ENCODE peak calls at places on chromosome 2, in eight cellular contexts. One of them, this sample, is unnamed.

GRCh38 chr2:227411320-227411989 is 23.7 kb upstream of the SCYGR1 start:
- DNase-seq in AML-193: no peak
- DNase-seq in AG08395: no peak
- DNase-seq in stimulated activated CD8-positive, alpha-beta memory T cell treated with anti-CD3 and anti-CD28 coated beads, Interleukin-15, amount 100 ng/mL, for 1 hour: no peak
- DNase-seq in Karpas-422: no peak
- DNase-seq in stromal cell of bone marrow: no peak
- DNase-seq in GM20000: peak
- DNase-seq in GM18507: no peak
- DNase-seq in this sample: no peak

GRCh38 chr2:19933351-19933981 is 31.7 kb upstream of the TTC32 start:
- DNase-seq in AML-193: no peak
- DNase-seq in AG08395: peak
- DNase-seq in stimulated activated CD8-positive, alpha-beta memory T cell treated with anti-CD3 and anti-CD28 coated beads, Interleukin-15, amount 100 ng/mL, for 1 hour: no peak
- DNase-seq in Karpas-422: no peak
- DNase-seq in stromal cell of bone marrow: peak
- DNase-seq in GM20000: peak
- DNase-seq in GM18507: no peak
- DNase-seq in this sample: peak

GRCh38 chr2:24452499-24452878 is 38.6 kb upstream of the NCOA1 start:
- DNase-seq in AML-193: no peak
- DNase-seq in AG08395: no peak
- DNase-seq in stimulated activated CD8-positive, alpha-beta memory T cell treated with anti-CD3 and anti-CD28 coated beads, Interleukin-15, amount 100 ng/mL, for 1 hour: no peak
- DNase-seq in Karpas-422: no peak
- DNase-seq in stromal cell of bone marrow: no peak
- DNase-seq in GM20000: no peak
- DNase-seq in GM18507: no peak
- DNase-seq in this sample: no peak

GRCh38 chr2:48900321-48901014 is 144.9 kb upstream of the LHCGR start:
- DNase-seq in AML-193: no peak
- DNase-seq in AG08395: no peak
- DNase-seq in stimulated activated CD8-positive, alpha-beta memory T cell treated with anti-CD3 and anti-CD28 coated beads, Interleukin-15, amount 100 ng/mL, for 1 hour: no peak
- DNase-seq in Karpas-422: no peak
- DNase-seq in stromal cell of bone marrow: peak
- DNase-seq in GM20000: no peak
- DNase-seq in GM18507: no peak
- DNase-seq in this sample: no peak

GRCh38 chr2:181371782-181372292 is 85.3 kb upstream of the ITGA4 start:
- DNase-seq in AML-193: no peak
- DNase-seq in AG08395: peak
- DNase-seq in stimulated activated CD8-positive, alpha-beta memory T cell treated with anti-CD3 and anti-CD28 coated beads, Interleukin-15, amount 100 ng/mL, for 1 hour: no peak
- DNase-seq in Karpas-422: no peak
- DNase-seq in stromal cell of bone marrow: peak
- DNase-seq in GM20000: no peak
- DNase-seq in GM18507: no peak
- DNase-seq in this sample: no peak

GRCh38 chr2:165839610-165840009 is 45.6 kb upstream of the GALNT3 start:
- DNase-seq in AML-193: no peak
- DNase-seq in AG08395: no peak
- DNase-seq in stimulated activated CD8-positive, alpha-beta memory T cell treated with anti-CD3 and anti-CD28 coated beads, Interleukin-15, amount 100 ng/mL, for 1 hour: no peak
- DNase-seq in Karpas-422: no peak
- DNase-seq in stromal cell of bone marrow: no peak
- DNase-seq in GM20000: no peak
- DNase-seq in GM18507: no peak
- DNase-seq in this sample: peak

GRCh38 chr2:19700861-19701585 is 200.8 kb downstream of the TTC32 start:
- DNase-seq in AML-193: no peak
- DNase-seq in AG08395: no peak
- DNase-seq in stimulated activated CD8-positive, alpha-beta memory T cell treated with anti-CD3 and anti-CD28 coated beads, Interleukin-15, amount 100 ng/mL, for 1 hour: no peak
- DNase-seq in Karpas-422: no peak
- DNase-seq in stromal cell of bone marrow: no peak
- DNase-seq in GM20000: no peak
- DNase-seq in GM18507: no peak
- DNase-seq in this sample: no peak

GRCh38 chr2:49801898-49802297 is 647.6 kb upstream of the FSHR start:
- DNase-seq in AML-193: no peak
- DNase-seq in AG08395: no peak
- DNase-seq in stimulated activated CD8-positive, alpha-beta memory T cell treated with anti-CD3 and anti-CD28 coated beads, Interleukin-15, amount 100 ng/mL, for 1 hour: no peak
- DNase-seq in Karpas-422: no peak
- DNase-seq in stromal cell of bone marrow: peak
- DNase-seq in GM20000: no peak
- DNase-seq in GM18507: no peak
- DNase-seq in this sample: no peak

GRCh38 chr2:121547646-121548045 is 17.0 kb downstream of the RNU4ATAC start:
- DNase-seq in AML-193: no peak
- DNase-seq in AG08395: no peak
- DNase-seq in stimulated activated CD8-positive, alpha-beta memory T cell treated with anti-CD3 and anti-CD28 coated beads, Interleukin-15, amount 100 ng/mL, for 1 hour: no peak
- DNase-seq in Karpas-422: no peak
- DNase-seq in stromal cell of bone marrow: no peak
- DNase-seq in GM20000: no peak
- DNase-seq in GM18507: no peak
- DNase-seq in this sample: no peak